ENCODE peak calls at places on chromosome 18, in seven cellular contexts. One of them, this sample, is unnamed.

GRCh38 chr18:45086777-45087176 is 406.1 kb downstream of the SETBP1 start:
- DNase-seq in NCI-H446 treated with DMSO at 0.1 percent for 48 hours: no peak
- DNase-seq in A549: no peak
- DNase-seq in heart right ventricle: no peak
- DNase-seq in C1 segment of cervical spinal cord: no peak
- DNase-seq in stimulated activated naive CD4-positive, alpha-beta T cell: no peak
- DNase-seq in prostate gland: no peak
- DNase-seq in this sample: no peak

GRCh38 chr18:59051470-59052165 is 88.1 kb upstream of the SEC11C start:
- DNase-seq in NCI-H446 treated with DMSO at 0.1 percent for 48 hours: peak; percentile 38
- DNase-seq in A549: no peak
- DNase-seq in heart right ventricle: no peak
- DNase-seq in C1 segment of cervical spinal cord: no peak
- DNase-seq in stimulated activated naive CD4-positive, alpha-beta T cell: no peak
- DNase-seq in prostate gland: no peak
- DNase-seq in this sample: no peak

GRCh38 chr18:5238371-5238758 is 41.3 kb upstream of the AKAIN1 start:
- DNase-seq in NCI-H446 treated with DMSO at 0.1 percent for 48 hours: no peak
- DNase-seq in A549: no peak
- DNase-seq in heart right ventricle: peak; percentile 10
- DNase-seq in C1 segment of cervical spinal cord: peak; percentile 64
- DNase-seq in stimulated activated naive CD4-positive, alpha-beta T cell: peak; percentile 45
- DNase-seq in prostate gland: peak; percentile 22
- DNase-seq in this sample: no peak

GRCh38 chr18:30386624-30387023 is 655.9 kb downstream of the DSC3 start:
- DNase-seq in NCI-H446 treated with DMSO at 0.1 percent for 48 hours: no peak
- DNase-seq in A549: no peak
- DNase-seq in heart right ventricle: no peak
- DNase-seq in C1 segment of cervical spinal cord: no peak
- DNase-seq in stimulated activated naive CD4-positive, alpha-beta T cell: no peak
- DNase-seq in prostate gland: no peak
- DNase-seq in this sample: no peak

GRCh38 chr18:74899554-74899953 is 301.9 kb downstream of the ZNF407 start:
- DNase-seq in NCI-H446 treated with DMSO at 0.1 percent for 48 hours: no peak
- DNase-seq in A549: no peak
- DNase-seq in heart right ventricle: no peak
- DNase-seq in C1 segment of cervical spinal cord: no peak
- DNase-seq in stimulated activated naive CD4-positive, alpha-beta T cell: no peak
- DNase-seq in prostate gland: no peak
- DNase-seq in this sample: no peak

GRCh38 chr18:56986829-56987228 is 160.1 kb upstream of the BOD1L2 start:
- DNase-seq in NCI-H446 treated with DMSO at 0.1 percent for 48 hours: no peak
- DNase-seq in A549: no peak
- DNase-seq in heart right ventricle: no peak
- DNase-seq in C1 segment of cervical spinal cord: no peak
- DNase-seq in stimulated activated naive CD4-positive, alpha-beta T cell: no peak
- DNase-seq in prostate gland: no peak
- DNase-seq in this sample: no peak

GRCh38 chr18:58314284-58314683 is 270.3 kb downstream of the NEDD4L start:
- DNase-seq in NCI-H446 treated with DMSO at 0.1 percent for 48 hours: peak; percentile 85
- DNase-seq in A549: no peak
- DNase-seq in heart right ventricle: peak; percentile 46
- DNase-seq in C1 segment of cervical spinal cord: no peak
- DNase-seq in stimulated activated naive CD4-positive, alpha-beta T cell: no peak
- DNase-seq in prostate gland: peak; percentile 68
- DNase-seq in this sample: no peak

GRCh38 chr18:35282353-35282752 is 7.7 kb downstream of the ZSCAN30 start:
- DNase-seq in NCI-H446 treated with DMSO at 0.1 percent for 48 hours: peak; percentile 27
- DNase-seq in A549: no peak
- DNase-seq in heart right ventricle: no peak
- DNase-seq in C1 segment of cervical spinal cord: no peak
- DNase-seq in stimulated activated naive CD4-positive, alpha-beta T cell: no peak
- DNase-seq in prostate gland: no peak
- DNase-seq in this sample: no peak

This sample was measured in 8988T.